ENCODE peak calls at places on chromosomes 7 and 10, in eight cellular contexts. U is suprapubic skin, R is A549, L is lower leg skin, X is K562, T is heart left ventricle, Q is NB4, K is tibial nerve. I is an unnamed sample.

GRCh38 chr7:116899308-116899707 is 36.9 kb downstream of the CAPZA2 start:
- DNase-seq in U (no peak), R (no peak), L (no peak), X (no peak), T (no peak), Q (peak; percentile 61), K (no peak), I (no peak)

GRCh38 chr10:103632247-103632642 is 138.7 kb downstream of the NEURL1 start:
- DNase-seq in U (no peak), R (no peak), L (no peak), X (no peak), T (no peak), Q (no peak), K (no peak), I (no peak)

GRCh38 chr7:68269410-68269809 is 1272.8 kb downstream of the TYW1 start:
- DNase-seq in U (no peak), R (peak; percentile 67), L (no peak), X (no peak), T (no peak), Q (no peak), K (no peak), I (no peak)

GRCh38 chr10:132443605-132443997 is 46.6 kb downstream of the PWWP2B start:
- DNase-seq in U (no peak), R (peak; percentile 51), L (no peak), X (peak; percentile 63), T (no peak), Q (peak; percentile 69), K (no peak), I (no peak)

GRCh38 chr10:22560391-22561239 is 153.8 kb downstream of the PIP4K2A start:
- DNase-seq in U (no peak), R (no peak), L (no peak), X (no peak), T (no peak), Q (no peak), K (no peak), I (no peak)

GRCh38 chr7:55214707-55215106 is 150.4 kb upstream of the LANCL2 start:
- DNase-seq in U (no peak), R (no peak), L (no peak), X (no peak), T (no peak), Q (no peak), K (no peak), I (no peak)

GRCh38 chr10:70106958-70107791 is 25.4 kb downstream of the AIFM2 start:
- DNase-seq in U (no peak), R (peak; percentile 46), L (no peak), X (peak; percentile 69), T (no peak), Q (peak; percentile 64), K (no peak), I (no peak)

GRCh38 chr10:121662945-121663917 is 65.0 kb upstream of the FGFR2 start:
- DNase-seq in U (no peak), R (peak; percentile 25), L (no peak), X (peak; percentile 35), T (no peak), Q (peak; percentile 45), K (no peak), I (no peak)

GRCh38 chr10:1576467-1577259 is 160.7 kb downstream of the ADARB2 start:
- DNase-seq in U (peak; percentile 68), R (no peak), L (no peak), X (no peak), T (no peak), Q (no peak), K (no peak), I (no peak)

GRCh38 chr10:84291389-84291788 is 37.0 kb upstream of the CCSER2 start:
- DNase-seq in U (no peak), R (no peak), L (no peak), X (peak; percentile 37), T (no peak), Q (peak; percentile 62), K (no peak), I (no peak)

GRCh38 chr10:2942937-2943336 is 124.4 kb upstream of the PFKP start:
- DNase-seq in U (no peak), R (no peak), L (no peak), X (no peak), T (no peak), Q (no peak), K (no peak), I (no peak)

GRCh38 chr10:24415455-24416169 is 206.7 kb downstream of the KIAA1217 start:
- DNase-seq in U (peak; percentile 94), R (no peak), L (peak; percentile 86), X (no peak), T (peak; percentile 85), Q (no peak), K (peak; percentile 87), I (peak; percentile 90)

GRCh38 chr10:33134011-33134751 is 176.2 kb upstream of the ITGB1 start:
- DNase-seq in U (no peak), R (peak; percentile 97), L (peak; percentile 70), X (no peak), T (no peak), Q (peak; percentile 30), K (no peak), I (peak; percentile 65)

GRCh38 chr7:158812684-158813083 is 16.6 kb downstream of the ESYT2 start:
- DNase-seq in U (no peak), R (no peak), L (no peak), X (no peak), T (no peak), Q (no peak), K (no peak), I (no peak)

GRCh38 chr7:98755138-98755898 is 114.5 kb downstream of the TMEM130 start:
- DNase-seq in U (no peak), R (no peak), L (no peak), X (peak; percentile 35), T (peak; percentile 12), Q (peak; percentile 30), K (no peak), I (no peak)

GRCh38 chr7:151744051-151744580 is 132.8 kb downstream of the PRKAG2 start:
- DNase-seq in U (no peak), R (no peak), L (no peak), X (no peak), T (no peak), Q (no peak), K (no peak), I (peak; percentile 44)

GRCh38 chr7:151745090-151745638 is 131.8 kb downstream of the PRKAG2 start:
- DNase-seq in U (no peak), R (peak; percentile 92), L (no peak), X (peak; percentile 52), T (peak; percentile 63), Q (peak; percentile 77), K (peak; percentile 31), I (peak; percentile 99)

GRCh38 chr7:151742713-151743480 is 134.0 kb downstream of the PRKAG2 start:
- DNase-seq in U (no peak), R (no peak), L (no peak), X (no peak), T (peak; percentile 59), Q (no peak), K (no peak), I (peak; percentile 67)

GRCh38 chr7:151744656-151745055 is 132.3 kb downstream of the PRKAG2 start:
- DNase-seq in U (no peak), R (no peak), L (no peak), X (no peak), T (no peak), Q (no peak), K (no peak), I (no peak)

GRCh38 chr7:151743481-151743983 is 133.4 kb downstream of the PRKAG2 start:
- DNase-seq in U (no peak), R (no peak), L (no peak), X (no peak), T (no peak), Q (no peak), K (no peak), I (peak; percentile 92)
- TF ChIP-seq POLR2A in U (no peak), R (no peak), L (no peak), X (no peak), T (no peak), Q (no peak), K (no peak), I (peak; percentile 43)

DNA sequence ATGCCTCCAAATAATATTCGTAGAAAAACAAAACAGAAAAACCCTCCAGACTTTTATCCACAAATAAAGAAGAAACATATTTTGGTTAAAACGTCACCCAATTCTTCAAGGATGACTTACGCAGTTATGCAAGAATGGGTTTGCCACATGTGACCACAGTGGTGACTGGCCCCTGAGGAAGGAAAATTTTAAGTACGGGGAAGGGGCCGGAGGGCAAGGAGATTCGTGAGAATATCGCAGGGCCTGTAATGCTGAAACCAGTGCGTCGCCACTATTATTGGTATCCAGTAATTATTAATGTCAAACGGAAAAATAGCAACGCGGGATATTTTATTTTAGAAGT is 552 bp upstream of the MRPS24 start:
- DNase-seq in U (no peak), R (peak; percentile 38), L (peak; percentile 58), X (peak; percentile 27), T (no peak), Q (peak; percentile 90), K (peak; percentile 59), I (peak; percentile 30)
- TF ChIP-seq POLR2A in U (no peak), R (no peak), L (no peak), X (no peak), T (no peak), Q (no peak), K (no peak), I (no peak)

DNA sequence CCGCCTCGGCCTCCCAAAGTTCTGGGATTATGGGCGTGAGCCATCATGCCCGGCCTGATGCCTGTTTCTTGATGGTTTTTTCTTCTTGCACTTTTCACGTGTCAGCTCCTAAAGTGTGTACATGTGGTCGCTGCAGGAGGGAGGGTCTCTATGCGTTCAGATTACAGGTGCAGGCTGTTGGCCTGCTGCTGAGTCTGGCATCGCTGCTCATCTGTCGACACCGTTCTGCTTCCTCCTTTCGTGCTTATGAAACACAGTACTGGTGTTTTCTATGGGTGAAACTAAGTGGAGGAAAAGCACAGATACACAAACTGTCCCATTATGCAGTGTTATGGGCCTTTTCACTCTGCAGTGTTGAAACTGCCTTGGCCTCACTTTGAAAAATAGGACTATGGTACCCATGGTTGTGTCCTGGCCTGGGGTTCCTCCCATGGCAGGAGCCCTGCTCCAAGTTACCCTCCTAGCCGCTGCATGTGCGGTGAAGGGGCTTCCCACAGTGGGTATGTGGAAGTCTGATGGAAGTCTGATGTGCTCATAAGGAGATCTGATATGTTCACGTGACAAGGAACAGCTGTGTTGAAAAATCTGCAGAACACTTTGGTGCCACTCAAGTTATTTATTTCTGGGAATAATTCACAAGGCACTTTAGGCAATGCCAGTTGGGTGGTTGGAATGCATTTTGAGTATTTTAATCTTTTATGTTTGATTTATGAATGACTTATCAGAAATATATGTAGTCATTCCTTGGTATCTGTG is 23.6 kb downstream of the OGDH start:
- DNase-seq in U (no peak), R (no peak), L (no peak), X (no peak), T (no peak), Q (peak; percentile 74), K (no peak), I (no peak)
- TF ChIP-seq POLR2A in U (no peak), R (no peak), L (no peak), X (no peak), T (no peak), Q (no peak), K (no peak), I (no peak)

DNA sequence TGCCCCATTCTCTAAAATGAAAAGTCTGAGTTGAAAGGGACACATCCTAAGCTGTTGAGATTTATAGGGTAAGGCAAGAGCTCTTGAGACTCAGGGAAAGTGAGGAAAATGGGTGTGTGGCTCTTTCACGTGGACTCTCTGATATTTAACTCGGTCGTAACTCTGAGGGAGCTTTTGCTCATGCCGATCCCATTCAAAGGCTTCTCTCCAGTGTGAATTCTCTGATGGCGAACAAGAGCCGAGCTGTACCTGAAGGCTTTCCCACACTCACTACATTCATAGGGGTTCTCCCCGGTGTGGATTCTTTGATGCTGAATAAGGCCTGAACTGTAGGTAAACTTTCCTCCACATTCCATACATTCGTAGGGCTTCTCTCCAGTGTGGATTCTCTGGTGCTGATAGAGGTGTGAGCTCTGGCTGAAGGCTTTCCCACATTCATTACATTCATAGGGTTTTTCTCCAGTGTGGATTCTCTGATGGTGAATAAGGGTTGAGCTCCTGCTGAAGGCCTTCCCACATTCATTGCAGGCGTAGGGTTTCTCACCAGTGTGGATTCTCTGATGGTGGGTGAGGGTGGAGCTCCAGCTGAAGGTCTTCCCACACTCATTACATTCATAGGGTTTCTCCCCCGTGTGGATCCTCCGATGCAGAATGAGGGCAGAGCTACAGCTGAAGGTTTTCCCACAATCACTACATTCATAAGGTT is 10.4 kb downstream of the ZNF3 start:
- DNase-seq in U (no peak), R (peak; percentile 51), L (no peak), X (peak; percentile 18), T (no peak), Q (no peak), K (no peak), I (no peak)
- TF ChIP-seq POLR2A in U (no peak), R (no peak), L (no peak), X (peak; percentile 67), T (no peak), Q (no peak), K (no peak), I (no peak)